ENCODE peak calls at places on chromosome 3, in ten cellular contexts. One of them, this sample, is unnamed.
A peak's percentile ranks its signal among the peaks of the same experiment; 100 is the strongest.

GRCh38 chr3:163368168-163368567 is 1710.1 kb downstream of the SI start:
- DNase-seq in GM23338: no peak
- DNase-seq in Peyer's patch: no peak
- DNase-seq in PC-9: no peak
- DNase-seq in ovary: no peak
- DNase-seq in effector memory CD4-positive, alpha-beta T cell: no peak
- DNase-seq in body of pancreas: no peak
- DNase-seq in suprapubic skin: no peak
- DNase-seq in CD8-positive, alpha-beta memory T cell: no peak
- DNase-seq in breast epithelium: no peak
- DNase-seq in this sample: no peak

GRCh38 chr3:168113848-168114247 is 18.1 kb upstream of the GOLIM4 start:
- DNase-seq in GM23338: no peak
- DNase-seq in Peyer's patch: no peak
- DNase-seq in PC-9: no peak
- DNase-seq in ovary: no peak
- DNase-seq in effector memory CD4-positive, alpha-beta T cell: no peak
- DNase-seq in body of pancreas: no peak
- DNase-seq in suprapubic skin: no peak
- DNase-seq in CD8-positive, alpha-beta memory T cell: no peak
- DNase-seq in breast epithelium: no peak
- DNase-seq in this sample: no peak

GRCh38 chr3:69541059-69541471 is 155.2 kb upstream of the FRMD4B start:
- DNase-seq in GM23338: peak; percentile 54
- DNase-seq in Peyer's patch: no peak
- DNase-seq in PC-9: no peak
- DNase-seq in ovary: no peak
- DNase-seq in effector memory CD4-positive, alpha-beta T cell: no peak
- DNase-seq in body of pancreas: no peak
- DNase-seq in suprapubic skin: no peak
- DNase-seq in CD8-positive, alpha-beta memory T cell: no peak
- DNase-seq in breast epithelium: no peak
- DNase-seq in this sample: no peak

GRCh38 chr3:117281371-117281770 is 571.8 kb downstream of the TUSC7 start:
- DNase-seq in GM23338: no peak
- DNase-seq in Peyer's patch: no peak
- DNase-seq in PC-9: no peak
- DNase-seq in ovary: no peak
- DNase-seq in effector memory CD4-positive, alpha-beta T cell: no peak
- DNase-seq in body of pancreas: no peak
- DNase-seq in suprapubic skin: no peak
- DNase-seq in CD8-positive, alpha-beta memory T cell: no peak
- DNase-seq in breast epithelium: no peak
- DNase-seq in this sample: no peak

GRCh38 chr3:18086078-18086477 is 339.1 kb downstream of the SATB1 start:
- DNase-seq in GM23338: no peak
- DNase-seq in Peyer's patch: no peak
- DNase-seq in PC-9: no peak
- DNase-seq in ovary: no peak
- DNase-seq in effector memory CD4-positive, alpha-beta T cell: no peak
- DNase-seq in body of pancreas: no peak
- DNase-seq in suprapubic skin: no peak
- DNase-seq in CD8-positive, alpha-beta memory T cell: no peak
- DNase-seq in breast epithelium: no peak
- DNase-seq in this sample: no peak

GRCh38 chr3:113438224-113438623 is 3.1 kb downstream of the CFAP44 start:
- DNase-seq in GM23338: no peak
- DNase-seq in Peyer's patch: no peak
- DNase-seq in PC-9: no peak
- DNase-seq in ovary: no peak
- DNase-seq in effector memory CD4-positive, alpha-beta T cell: no peak
- DNase-seq in body of pancreas: no peak
- DNase-seq in suprapubic skin: no peak
- DNase-seq in CD8-positive, alpha-beta memory T cell: no peak
- DNase-seq in breast epithelium: no peak
- DNase-seq in this sample: no peak

GRCh38 chr3:58358092-58358491 is 25.4 kb downstream of the PXK start:
- DNase-seq in GM23338: no peak
- DNase-seq in Peyer's patch: no peak
- DNase-seq in PC-9: no peak
- DNase-seq in ovary: no peak
- DNase-seq in effector memory CD4-positive, alpha-beta T cell: no peak
- DNase-seq in body of pancreas: no peak
- DNase-seq in suprapubic skin: no peak
- DNase-seq in CD8-positive, alpha-beta memory T cell: no peak
- DNase-seq in breast epithelium: no peak
- DNase-seq in this sample: no peak

GRCh38 chr3:184186184-184186901 is at the start of gene ABCF3:
- DNase-seq in GM23338: no peak
- DNase-seq in Peyer's patch: no peak
- DNase-seq in PC-9: no peak
- DNase-seq in ovary: no peak
- DNase-seq in effector memory CD4-positive, alpha-beta T cell: no peak
- DNase-seq in body of pancreas: peak; percentile 58
- DNase-seq in suprapubic skin: no peak
- DNase-seq in CD8-positive, alpha-beta memory T cell: no peak
- DNase-seq in breast epithelium: no peak
- DNase-seq in this sample: peak; percentile 83

GRCh38 chr3:122992628-122993570 is 34.7 kb downstream of the SEMA5B start:
- DNase-seq in GM23338: no peak
- DNase-seq in Peyer's patch: no peak
- DNase-seq in PC-9: peak; percentile 19
- DNase-seq in ovary: no peak
- DNase-seq in effector memory CD4-positive, alpha-beta T cell: no peak
- DNase-seq in body of pancreas: no peak
- DNase-seq in suprapubic skin: no peak
- DNase-seq in CD8-positive, alpha-beta memory T cell: no peak
- DNase-seq in breast epithelium: no peak
- DNase-seq in this sample: no peak

GRCh38 chr3:122994954-122995353 is 32.6 kb downstream of the SEMA5B start:
- DNase-seq in GM23338: no peak
- DNase-seq in Peyer's patch: no peak
- DNase-seq in PC-9: no peak
- DNase-seq in ovary: no peak
- DNase-seq in effector memory CD4-positive, alpha-beta T cell: no peak
- DNase-seq in body of pancreas: no peak
- DNase-seq in suprapubic skin: no peak
- DNase-seq in CD8-positive, alpha-beta memory T cell: no peak
- DNase-seq in breast epithelium: no peak
- DNase-seq in this sample: no peak

GRCh38 chr3:122992138-122992537 is 35.4 kb downstream of the SEMA5B start:
- DNase-seq in GM23338: no peak
- DNase-seq in Peyer's patch: no peak
- DNase-seq in PC-9: no peak
- DNase-seq in ovary: no peak
- DNase-seq in effector memory CD4-positive, alpha-beta T cell: no peak
- DNase-seq in body of pancreas: no peak
- DNase-seq in suprapubic skin: no peak
- DNase-seq in CD8-positive, alpha-beta memory T cell: no peak
- DNase-seq in breast epithelium: no peak
- DNase-seq in this sample: no peak

GRCh38 chr3:122991236-122991985 is 36.2 kb downstream of the SEMA5B start:
- DNase-seq in GM23338: no peak
- DNase-seq in Peyer's patch: no peak
- DNase-seq in PC-9: no peak
- DNase-seq in ovary: no peak
- DNase-seq in effector memory CD4-positive, alpha-beta T cell: no peak
- DNase-seq in body of pancreas: no peak
- DNase-seq in suprapubic skin: no peak
- DNase-seq in CD8-positive, alpha-beta memory T cell: no peak
- DNase-seq in breast epithelium: no peak
- DNase-seq in this sample: no peak

GRCh38 chr3:122993573-122993972 is 34.0 kb downstream of the SEMA5B start:
- DNase-seq in GM23338: no peak
- DNase-seq in Peyer's patch: no peak
- DNase-seq in PC-9: no peak
- DNase-seq in ovary: no peak
- DNase-seq in effector memory CD4-positive, alpha-beta T cell: no peak
- DNase-seq in body of pancreas: no peak
- DNase-seq in suprapubic skin: no peak
- DNase-seq in CD8-positive, alpha-beta memory T cell: no peak
- DNase-seq in breast epithelium: no peak
- DNase-seq in this sample: no peak
- H3K4me1 ChIP-seq in GM23338: peaks cover 24% of the 10 kb centered on the region
- H3K4me1 ChIP-seq in Peyer's patch: no peaks in the 10 kb centered on the region
- H3K4me1 ChIP-seq in PC-9: no peaks in the 10 kb centered on the region
- H3K4me1 ChIP-seq in ovary: no peaks in the 10 kb centered on the region
- H3K4me1 ChIP-seq in effector memory CD4-positive, alpha-beta T cell: no peaks in the 10 kb centered on the region
- H3K4me1 ChIP-seq in body of pancreas: peaks cover 8% of the 10 kb centered on the region
- H3K4me1 ChIP-seq in suprapubic skin: peaks cover 18% of the 10 kb centered on the region
- H3K4me1 ChIP-seq in CD8-positive, alpha-beta memory T cell: no peaks in the 10 kb centered on the region
- H3K4me1 ChIP-seq in breast epithelium: no peaks in the 10 kb centered on the region
- H3K4me1 ChIP-seq in this sample: no peaks in the 10 kb centered on the region

GRCh38 chr3:172288625-172289024 is 159.6 kb downstream of the GHSR start:
- DNase-seq in GM23338: no peak
- DNase-seq in Peyer's patch: no peak
- DNase-seq in PC-9: no peak
- DNase-seq in ovary: no peak
- DNase-seq in effector memory CD4-positive, alpha-beta T cell: no peak
- DNase-seq in body of pancreas: no peak
- DNase-seq in suprapubic skin: no peak
- DNase-seq in CD8-positive, alpha-beta memory T cell: no peak
- DNase-seq in breast epithelium: no peak
- DNase-seq in this sample: no peak
- H3K4me1 ChIP-seq in GM23338: no peaks in the 10 kb centered on the region
- H3K4me1 ChIP-seq in Peyer's patch: peaks cover 13% of the 10 kb centered on the region
- H3K4me1 ChIP-seq in PC-9: peaks cover 28% of the 10 kb centered on the region
- H3K4me1 ChIP-seq in ovary: peaks cover 12% of the 10 kb centered on the region
- H3K4me1 ChIP-seq in effector memory CD4-positive, alpha-beta T cell: no peaks in the 10 kb centered on the region
- H3K4me1 ChIP-seq in body of pancreas: peaks cover 18% of the 10 kb centered on the region
- H3K4me1 ChIP-seq in suprapubic skin: peaks cover 12% of the 10 kb centered on the region
- H3K4me1 ChIP-seq in CD8-positive, alpha-beta memory T cell: no peaks in the 10 kb centered on the region
- H3K4me1 ChIP-seq in breast epithelium: no peaks in the 10 kb centered on the region
- H3K4me1 ChIP-seq in this sample: no peaks in the 10 kb centered on the region

GRCh38 chr3:125050486-125051172 is 5.2 kb downstream of the HEG1 start:
- DNase-seq in GM23338: peak; percentile 41
- DNase-seq in Peyer's patch: no peak
- DNase-seq in PC-9: no peak
- DNase-seq in ovary: no peak
- DNase-seq in effector memory CD4-positive, alpha-beta T cell: no peak
- DNase-seq in body of pancreas: no peak
- DNase-seq in suprapubic skin: no peak
- DNase-seq in CD8-positive, alpha-beta memory T cell: no peak
- DNase-seq in breast epithelium: no peak
- DNase-seq in this sample: no peak

GRCh38 chr3:125053304-125053699 is 2.5 kb downstream of the HEG1 start:
- DNase-seq in GM23338: no peak
- DNase-seq in Peyer's patch: no peak
- DNase-seq in PC-9: no peak
- DNase-seq in ovary: no peak
- DNase-seq in effector memory CD4-positive, alpha-beta T cell: no peak
- DNase-seq in body of pancreas: no peak
- DNase-seq in suprapubic skin: no peak
- DNase-seq in CD8-positive, alpha-beta memory T cell: no peak
- DNase-seq in breast epithelium: no peak
- DNase-seq in this sample: no peak

GRCh38 chr3:125052671-125053303 is 3.0 kb downstream of the HEG1 start:
- DNase-seq in GM23338: peak; percentile 35
- DNase-seq in Peyer's patch: no peak
- DNase-seq in PC-9: no peak
- DNase-seq in ovary: no peak
- DNase-seq in effector memory CD4-positive, alpha-beta T cell: no peak
- DNase-seq in body of pancreas: peak; percentile 19
- DNase-seq in suprapubic skin: no peak
- DNase-seq in CD8-positive, alpha-beta memory T cell: no peak
- DNase-seq in breast epithelium: no peak
- DNase-seq in this sample: no peak

GRCh38 chr3:125051205-125051604 is 4.6 kb downstream of the HEG1 start:
- DNase-seq in GM23338: no peak
- DNase-seq in Peyer's patch: no peak
- DNase-seq in PC-9: no peak
- DNase-seq in ovary: no peak
- DNase-seq in effector memory CD4-positive, alpha-beta T cell: no peak
- DNase-seq in body of pancreas: no peak
- DNase-seq in suprapubic skin: no peak
- DNase-seq in CD8-positive, alpha-beta memory T cell: no peak
- DNase-seq in breast epithelium: no peak
- DNase-seq in this sample: no peak

GRCh38 chr3:125051715-125052581 is 3.8 kb downstream of the HEG1 start:
- DNase-seq in GM23338: peak; percentile 68
- DNase-seq in Peyer's patch: peak; percentile 57
- DNase-seq in PC-9: no peak
- DNase-seq in ovary: peak; percentile 41
- DNase-seq in effector memory CD4-positive, alpha-beta T cell: peak; percentile 64
- DNase-seq in body of pancreas: peak; percentile 40
- DNase-seq in suprapubic skin: peak; percentile 85
- DNase-seq in CD8-positive, alpha-beta memory T cell: peak; percentile 67
- DNase-seq in breast epithelium: no peak
- DNase-seq in this sample: peak; percentile 53
- H3K4me1 ChIP-seq in GM23338: peaks cover 54% of the 10 kb centered on the region
- H3K4me1 ChIP-seq in Peyer's patch: peaks cover 38% of the 10 kb centered on the region
- H3K4me1 ChIP-seq in PC-9: peaks cover 26% of the 10 kb centered on the region
- H3K4me1 ChIP-seq in ovary: peaks cover 17% of the 10 kb centered on the region
- H3K4me1 ChIP-seq in effector memory CD4-positive, alpha-beta T cell: peaks cover 39% of the 10 kb centered on the region
- H3K4me1 ChIP-seq in body of pancreas: peaks cover 32% of the 10 kb centered on the region
- H3K4me1 ChIP-seq in suprapubic skin: peaks cover 78% of the 10 kb centered on the region
- H3K4me1 ChIP-seq in CD8-positive, alpha-beta memory T cell: peaks cover 47% of the 10 kb centered on the region
- H3K4me1 ChIP-seq in breast epithelium: peaks cover 7% of the 10 kb centered on the region
- H3K4me1 ChIP-seq in this sample: peaks cover 24% of the 10 kb centered on the region

GRCh38 chr3:190537131-190537530 is 23.2 kb downstream of the IL1RAP start:
- DNase-seq in GM23338: no peak
- DNase-seq in Peyer's patch: no peak
- DNase-seq in PC-9: no peak
- DNase-seq in ovary: no peak
- DNase-seq in effector memory CD4-positive, alpha-beta T cell: no peak
- DNase-seq in body of pancreas: no peak
- DNase-seq in suprapubic skin: no peak
- DNase-seq in CD8-positive, alpha-beta memory T cell: no peak
- DNase-seq in breast epithelium: no peak
- DNase-seq in this sample: no peak

GRCh38 chr3:190541560-190541959 is 27.7 kb downstream of the IL1RAP start:
- DNase-seq in GM23338: no peak
- DNase-seq in Peyer's patch: no peak
- DNase-seq in PC-9: no peak
- DNase-seq in ovary: no peak
- DNase-seq in effector memory CD4-positive, alpha-beta T cell: no peak
- DNase-seq in body of pancreas: no peak
- DNase-seq in suprapubic skin: no peak
- DNase-seq in CD8-positive, alpha-beta memory T cell: no peak
- DNase-seq in breast epithelium: no peak
- DNase-seq in this sample: no peak

GRCh38 chr3:190538288-190538687 is 24.4 kb downstream of the IL1RAP start:
- DNase-seq in GM23338: no peak
- DNase-seq in Peyer's patch: no peak
- DNase-seq in PC-9: no peak
- DNase-seq in ovary: no peak
- DNase-seq in effector memory CD4-positive, alpha-beta T cell: no peak
- DNase-seq in body of pancreas: no peak
- DNase-seq in suprapubic skin: no peak
- DNase-seq in CD8-positive, alpha-beta memory T cell: no peak
- DNase-seq in breast epithelium: no peak
- DNase-seq in this sample: no peak

GRCh38 chr3:190541008-190541407 is 27.1 kb downstream of the IL1RAP start:
- DNase-seq in GM23338: peak; percentile 62
- DNase-seq in Peyer's patch: no peak
- DNase-seq in PC-9: no peak
- DNase-seq in ovary: no peak
- DNase-seq in effector memory CD4-positive, alpha-beta T cell: no peak
- DNase-seq in body of pancreas: no peak
- DNase-seq in suprapubic skin: no peak
- DNase-seq in CD8-positive, alpha-beta memory T cell: no peak
- DNase-seq in breast epithelium: no peak
- DNase-seq in this sample: no peak

DNA sequence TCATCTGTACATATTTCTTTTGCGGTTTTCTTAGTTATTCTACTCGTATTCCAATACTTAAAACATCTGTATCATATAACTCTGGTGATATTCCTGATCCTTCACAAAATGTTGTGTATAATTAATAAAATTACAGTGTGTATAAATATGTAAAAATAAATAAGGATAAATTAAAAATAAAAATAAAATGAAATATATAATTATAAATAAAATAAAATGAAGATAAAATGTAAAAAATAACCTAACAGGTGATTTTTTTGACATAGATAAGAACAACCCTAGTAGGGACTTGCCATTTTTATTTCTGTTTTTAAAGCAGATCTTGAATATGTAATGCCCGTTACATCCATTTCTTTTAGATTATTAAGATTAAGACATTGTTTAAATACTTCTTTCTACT is 25.6 kb downstream of the IL1RAP start:
- DNase-seq in GM23338: no peak
- DNase-seq in Peyer's patch: no peak
- DNase-seq in PC-9: no peak
- DNase-seq in ovary: no peak
- DNase-seq in effector memory CD4-positive, alpha-beta T cell: no peak
- DNase-seq in body of pancreas: no peak
- DNase-seq in suprapubic skin: no peak
- DNase-seq in CD8-positive, alpha-beta memory T cell: no peak
- DNase-seq in breast epithelium: no peak
- DNase-seq in this sample: no peak
- H3K4me1 ChIP-seq in GM23338: no peaks in the 10 kb centered on the region
- H3K4me1 ChIP-seq in Peyer's patch: no peaks in the 10 kb centered on the region
- H3K4me1 ChIP-seq in PC-9: no peaks in the 10 kb centered on the region
- H3K4me1 ChIP-seq in ovary: no peaks in the 10 kb centered on the region
- H3K4me1 ChIP-seq in effector memory CD4-positive, alpha-beta T cell: peaks cover 3% of the 10 kb centered on the region
- H3K4me1 ChIP-seq in body of pancreas: no peaks in the 10 kb centered on the region
- H3K4me1 ChIP-seq in suprapubic skin: peaks cover 14% of the 10 kb centered on the region
- H3K4me1 ChIP-seq in CD8-positive, alpha-beta memory T cell: no peaks in the 10 kb centered on the region
- H3K4me1 ChIP-seq in breast epithelium: no peaks in the 10 kb centered on the region
- H3K4me1 ChIP-seq in this sample: no peaks in the 10 kb centered on the region